ENCODE peak calls at places on chromosomes 11 and 22, in six cellular contexts. One of them, this sample, is unnamed.

GRCh38 chr11:71774603-71775222 is 58.3 kb upstream of the DEFB108B start:
- DNase-seq in neuronal stem cell: no peak
- DNase-seq in H1: no peak
- DNase-seq in H9: no peak
- DNase-seq in IMR-90: no peak
- DNase-seq in mesenchymal stem cell: no peak
- DNase-seq in this sample: no peak

GRCh38 chr11:122045181-122045586 is 70.8 kb downstream of the BLID start:
- DNase-seq in neuronal stem cell: no peak
- DNase-seq in H1: no peak
- DNase-seq in H9: no peak
- DNase-seq in IMR-90: peak; percentile 92
- DNase-seq in mesenchymal stem cell: peak; percentile 86
- DNase-seq in this sample: no peak

GRCh38 chr22:40533712-40534378 is 102.7 kb downstream of the MRTFA start:
- DNase-seq in neuronal stem cell: no peak
- DNase-seq in H1: no peak
- DNase-seq in H9: no peak
- DNase-seq in IMR-90: peak; percentile 74
- DNase-seq in mesenchymal stem cell: peak; percentile 89
- DNase-seq in this sample: peak; percentile 79

GRCh38 chr11:85076535-85077330 is 550.4 kb downstream of the DLG2 start:
- DNase-seq in neuronal stem cell: no peak
- DNase-seq in H1: no peak
- DNase-seq in H9: no peak
- DNase-seq in IMR-90: peak; percentile 34
- DNase-seq in mesenchymal stem cell: no peak
- DNase-seq in this sample: no peak

GRCh38 chr11:125201525-125202121 is 37.1 kb downstream of the PKNOX2 start:
- DNase-seq in neuronal stem cell: peak; percentile 52
- DNase-seq in H1: no peak
- DNase-seq in H9: no peak
- DNase-seq in IMR-90: peak; percentile 7
- DNase-seq in mesenchymal stem cell: no peak
- DNase-seq in this sample: peak; percentile 62

GRCh38 chr22:31734512-31734911 is 15.4 kb downstream of the PRR14L start:
- DNase-seq in neuronal stem cell: no peak
- DNase-seq in H1: no peak
- DNase-seq in H9: no peak
- DNase-seq in IMR-90: peak; percentile 85
- DNase-seq in mesenchymal stem cell: peak; percentile 76
- DNase-seq in this sample: peak; percentile 51

GRCh38 chr11:17293308-17293707 is 16.8 kb downstream of the NUCB2 start:
- DNase-seq in neuronal stem cell: no peak
- DNase-seq in H1: no peak
- DNase-seq in H9: no peak
- DNase-seq in IMR-90: peak; percentile 15
- DNase-seq in mesenchymal stem cell: no peak
- DNase-seq in this sample: no peak

GRCh38 chr11:124600924-124601323 is 10.3 kb upstream of the PANX3 start:
- DNase-seq in neuronal stem cell: no peak
- DNase-seq in H1: no peak
- DNase-seq in H9: no peak
- DNase-seq in IMR-90: no peak
- DNase-seq in mesenchymal stem cell: no peak
- DNase-seq in this sample: no peak

GRCh38 chr22:48261706-48262105 is 1499.3 kb downstream of the TBC1D22A start:
- DNase-seq in neuronal stem cell: no peak
- DNase-seq in H1: no peak
- DNase-seq in H9: no peak
- DNase-seq in IMR-90: no peak
- DNase-seq in mesenchymal stem cell: no peak
- DNase-seq in this sample: peak; percentile 45

GRCh38 chr11:29159552-29160465 is 857.0 kb downstream of the KCNA4 start:
- DNase-seq in neuronal stem cell: peak; percentile 56
- DNase-seq in H1: peak; percentile 19
- DNase-seq in H9: peak; percentile 69
- DNase-seq in IMR-90: peak; percentile 90
- DNase-seq in mesenchymal stem cell: peak; percentile 74
- DNase-seq in this sample: peak; percentile 82

GRCh38 chr22:17366830-17367229 is 2.4 kb upstream of the CECR2 start:
- DNase-seq in neuronal stem cell: peak; percentile 40
- DNase-seq in H1: no peak
- DNase-seq in H9: peak; percentile 85
- DNase-seq in IMR-90: no peak
- DNase-seq in mesenchymal stem cell: no peak
- DNase-seq in this sample: peak; percentile 89

GRCh38 chr11:3984896-3985295 is 109.7 kb upstream of the RRM1 start:
- DNase-seq in neuronal stem cell: peak; percentile 26
- DNase-seq in H1: peak; percentile 9
- DNase-seq in H9: peak; percentile 24
- DNase-seq in IMR-90: peak; percentile 17
- DNase-seq in mesenchymal stem cell: peak; percentile 40
- DNase-seq in this sample: peak; percentile 21

GRCh38 chr11:118914178-118914918 is 11.4 kb downstream of the BCL9L start:
- DNase-seq in neuronal stem cell: no peak
- DNase-seq in H1: no peak
- DNase-seq in H9: peak; percentile 59
- DNase-seq in IMR-90: no peak
- DNase-seq in mesenchymal stem cell: no peak
- DNase-seq in this sample: peak; percentile 51

GRCh38 chr11:92380882-92381281 is 156.3 kb downstream of the FAT3 start:
- DNase-seq in neuronal stem cell: no peak
- DNase-seq in H1: no peak
- DNase-seq in H9: no peak
- DNase-seq in IMR-90: peak; percentile 77
- DNase-seq in mesenchymal stem cell: no peak
- DNase-seq in this sample: no peak

GRCh38 chr11:1260023-1260501 is 37.2 kb downstream of the MUC5B start:
- DNase-seq in neuronal stem cell: no peak
- DNase-seq in H1: no peak
- DNase-seq in H9: peak; percentile 57
- DNase-seq in IMR-90: no peak
- DNase-seq in mesenchymal stem cell: peak; percentile 10
- DNase-seq in this sample: peak; percentile 22

GRCh38 chr11:120229451-120230424 is 10.2 kb upstream of the POU2F3 start:
- DNase-seq in neuronal stem cell: no peak
- DNase-seq in H1: no peak
- DNase-seq in H9: no peak
- DNase-seq in IMR-90: peak; percentile 29
- DNase-seq in mesenchymal stem cell: peak; percentile 49
- DNase-seq in this sample: peak; percentile 65

GRCh38 chr11:132888226-132888625 is 644.1 kb downstream of the OPCML start:
- DNase-seq in neuronal stem cell: no peak
- DNase-seq in H1: no peak
- DNase-seq in H9: no peak
- DNase-seq in IMR-90: peak; percentile 19
- DNase-seq in mesenchymal stem cell: peak; percentile 48
- DNase-seq in this sample: no peak

GRCh38 chr22:17368727-17369552 is at the start of gene CECR2:
- DNase-seq in neuronal stem cell: peak; percentile 90
- DNase-seq in H1: peak; percentile 60
- DNase-seq in H9: peak; percentile 86
- DNase-seq in IMR-90: no peak
- DNase-seq in mesenchymal stem cell: peak; percentile 1
- DNase-seq in this sample: peak; percentile 95

GRCh38 chr11:64558869-64559268 is 32.2 kb upstream of the SLC22A12 start:
- DNase-seq in neuronal stem cell: no peak
- DNase-seq in H1: no peak
- DNase-seq in H9: no peak
- DNase-seq in IMR-90: no peak
- DNase-seq in mesenchymal stem cell: no peak
- DNase-seq in this sample: no peak

GRCh38 chr11:132072044-132072879 is 701.8 kb downstream of the NTM start:
- DNase-seq in neuronal stem cell: no peak
- DNase-seq in H1: peak; percentile 25
- DNase-seq in H9: no peak
- DNase-seq in IMR-90: peak; percentile 99
- DNase-seq in mesenchymal stem cell: peak; percentile 96
- DNase-seq in this sample: peak; percentile 80

GRCh38 chr11:14884667-14885273 is 7.3 kb downstream of the CYP2R1 start:
- DNase-seq in neuronal stem cell: no peak
- DNase-seq in H1: no peak
- DNase-seq in H9: no peak
- DNase-seq in IMR-90: no peak
- DNase-seq in mesenchymal stem cell: no peak
- DNase-seq in this sample: no peak

GRCh38 chr11:16261836-16262644 is 94.3 kb downstream of the SOX6 start:
- DNase-seq in neuronal stem cell: no peak
- DNase-seq in H1: no peak
- DNase-seq in H9: no peak
- DNase-seq in IMR-90: no peak
- DNase-seq in mesenchymal stem cell: no peak
- DNase-seq in this sample: no peak

GRCh38 chr11:87039371-87039770 is 1.6 kb downstream of the TMEM135 start:
- DNase-seq in neuronal stem cell: no peak
- DNase-seq in H1: no peak
- DNase-seq in H9: no peak
- DNase-seq in IMR-90: peak; percentile 19
- DNase-seq in mesenchymal stem cell: no peak
- DNase-seq in this sample: no peak

GRCh38 chr11:11409916-11410315 is 56.9 kb upstream of the CSNK2A3 start:
- DNase-seq in neuronal stem cell: no peak
- DNase-seq in H1: no peak
- DNase-seq in H9: no peak
- DNase-seq in IMR-90: no peak
- DNase-seq in mesenchymal stem cell: no peak
- DNase-seq in this sample: no peak

DNA sequence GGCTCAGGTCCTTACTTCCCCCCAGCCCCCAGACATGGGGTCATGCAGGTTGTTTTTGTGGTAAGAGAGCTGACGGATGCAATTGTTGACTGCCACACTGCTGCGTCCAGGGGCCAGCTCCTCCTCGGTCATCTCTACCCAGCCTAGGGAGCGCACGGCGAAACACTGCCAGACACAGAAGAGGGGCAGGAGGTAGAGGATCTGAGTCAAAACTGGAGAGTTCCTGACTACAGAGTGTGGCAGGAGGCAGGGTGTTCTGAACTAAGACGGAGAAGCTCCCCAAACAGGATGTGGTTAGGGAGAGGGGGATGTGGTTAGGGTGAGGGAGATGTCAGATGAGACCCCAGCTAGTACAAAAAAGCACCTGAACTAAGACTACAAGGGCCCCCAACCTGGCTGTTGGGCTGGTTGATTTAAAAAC is 12.3 kb downstream of the SMPD1 start:
- DNase-seq in neuronal stem cell: no peak
- DNase-seq in H1: no peak
- DNase-seq in H9: no peak
- DNase-seq in IMR-90: peak; percentile 39
- DNase-seq in mesenchymal stem cell: peak; percentile 4
- DNase-seq in this sample: no peak
- H2BK15ac ChIP-seq in neuronal stem cell: no peak overlapping the region
- H2BK15ac ChIP-seq in H1: no peak overlapping the region
- H2BK15ac ChIP-seq in H9: no peak overlapping the region
- H2BK15ac ChIP-seq in IMR-90: no peak overlapping the region
- H2BK15ac ChIP-seq in mesenchymal stem cell: no peak overlapping the region
- H2BK15ac ChIP-seq in this sample: no peak overlapping the region

GRCh38 chr22:24209016-24209415 is 27.7 kb downstream of the SUSD2 start:
- DNase-seq in neuronal stem cell: no peak
- DNase-seq in H1: no peak
- DNase-seq in H9: no peak
- DNase-seq in IMR-90: peak; percentile 16
- DNase-seq in mesenchymal stem cell: no peak
- DNase-seq in this sample: no peak
- H2BK120ac ChIP-seq in neuronal stem cell: no peak overlapping the region
- H2BK120ac ChIP-seq in H1: no peak overlapping the region
- H2BK120ac ChIP-seq in H9: no peak overlapping the region
- H2BK120ac ChIP-seq in IMR-90: peak overlapping the region; percentile 99
- H2BK120ac ChIP-seq in mesenchymal stem cell: peak overlapping the region; percentile 89
- H2BK120ac ChIP-seq in this sample: no peak overlapping the region

GRCh38 chr22:44155115-44155514 is 25.6 kb upstream of the PARVG start:
- DNase-seq in neuronal stem cell: no peak
- DNase-seq in H1: no peak
- DNase-seq in H9: no peak
- DNase-seq in IMR-90: no peak
- DNase-seq in mesenchymal stem cell: no peak
- DNase-seq in this sample: no peak

GRCh38 chr22:44151661-44152060 is 29.1 kb upstream of the PARVG start:
- DNase-seq in neuronal stem cell: no peak
- DNase-seq in H1: no peak
- DNase-seq in H9: no peak
- DNase-seq in IMR-90: peak; percentile 78
- DNase-seq in mesenchymal stem cell: peak; percentile 57
- DNase-seq in this sample: no peak

GRCh38 chr22:44157916-44158618 is 22.7 kb upstream of the PARVG start:
- DNase-seq in neuronal stem cell: no peak
- DNase-seq in H1: no peak
- DNase-seq in H9: no peak
- DNase-seq in IMR-90: no peak
- DNase-seq in mesenchymal stem cell: no peak
- DNase-seq in this sample: no peak

GRCh38 chr22:44153705-44154104 is 27.0 kb upstream of the PARVG start:
- DNase-seq in neuronal stem cell: no peak
- DNase-seq in H1: no peak
- DNase-seq in H9: no peak
- DNase-seq in IMR-90: no peak
- DNase-seq in mesenchymal stem cell: no peak
- DNase-seq in this sample: no peak

GRCh38 chr22:44154431-44154942 is 26.2 kb upstream of the PARVG start:
- DNase-seq in neuronal stem cell: no peak
- DNase-seq in H1: no peak
- DNase-seq in H9: no peak
- DNase-seq in IMR-90: peak; percentile 66
- DNase-seq in mesenchymal stem cell: peak; percentile 18
- DNase-seq in this sample: no peak
- H3K23ac ChIP-seq in neuronal stem cell: no peak overlapping the region
- H3K23ac ChIP-seq in H1: no peak overlapping the region
- H3K23ac ChIP-seq in H9: no peak overlapping the region
- H3K23ac ChIP-seq in IMR-90: peak overlapping the region; percentile 48
- H3K23ac ChIP-seq in mesenchymal stem cell: no peak overlapping the region
- H3K23ac ChIP-seq in this sample: no peak overlapping the region

GRCh38 chr11:2585566-2586090 is 114.2 kb downstream of the KCNQ1OT1 start:
- DNase-seq in neuronal stem cell: no peak
- DNase-seq in H1: no peak
- DNase-seq in H9: no peak
- DNase-seq in IMR-90: no peak
- DNase-seq in mesenchymal stem cell: no peak
- DNase-seq in this sample: no peak
- H2BK15ac ChIP-seq in neuronal stem cell: peak overlapping the region; percentile 63
- H2BK15ac ChIP-seq in H1: no peak overlapping the region
- H2BK15ac ChIP-seq in H9: no peak overlapping the region
- H2BK15ac ChIP-seq in IMR-90: no peak overlapping the region
- H2BK15ac ChIP-seq in mesenchymal stem cell: no peak overlapping the region
- H2BK15ac ChIP-seq in this sample: no peak overlapping the region

GRCh38 chr11:12502041-12502440 is 124.7 kb downstream of the PARVA start:
- DNase-seq in neuronal stem cell: no peak
- DNase-seq in H1: no peak
- DNase-seq in H9: no peak
- DNase-seq in IMR-90: peak; percentile 50
- DNase-seq in mesenchymal stem cell: peak; percentile 52
- DNase-seq in this sample: no peak
- H2BK120ac ChIP-seq in neuronal stem cell: no peak overlapping the region
- H2BK120ac ChIP-seq in H1: no peak overlapping the region
- H2BK120ac ChIP-seq in H9: no peak overlapping the region
- H2BK120ac ChIP-seq in IMR-90: no peak overlapping the region
- H2BK120ac ChIP-seq in mesenchymal stem cell: no peak overlapping the region
- H2BK120ac ChIP-seq in this sample: no peak overlapping the region